ENCODE peak calls at places on chromosome 2, in four cellular contexts. L is H9, T is epithelial cell of esophagus, P is dermis blood vessel endothelial cell. H is an unnamed sample.

GRCh38 chr2:216082805-216083204 is 1.1 kb downstream of the TMEM169 start:
- DNase-seq in L (no peak), T (peak; percentile 16), P (no peak), H (no peak)

GRCh38 chr2:210445116-210445707 is 31.3 kb downstream of the LANCL1 start:
- DNase-seq in L (no peak), T (peak; percentile 29), P (peak; percentile 39), H (peak; percentile 14)

GRCh38 chr2:60560734-60561649 is 7.5 kb upstream of the BCL11A start:
- DNase-seq in L (no peak), T (peak; percentile 66), P (peak; percentile 53), H (peak; percentile 57)

GRCh38 chr2:99861376-99861760 is 281.0 kb downstream of the AFF3 start:
- DNase-seq in L (no peak), T (no peak), P (peak; percentile 32), H (no peak)

GRCh38 chr2:211055438-211055837 is 499.0 kb downstream of the CPS1 start:
- DNase-seq in L (peak; percentile 36), T (no peak), P (no peak), H (no peak)

GRCh38 chr2:23533014-23533730 is 148.2 kb downstream of the KLHL29 start:
- DNase-seq in L (peak; percentile 51), T (no peak), P (no peak), H (no peak)

GRCh38 chr2:216603010-216603883 is 30.0 kb upstream of the IGFBP2 start:
- DNase-seq in L (no peak), T (peak; percentile 31), P (no peak), H (no peak)

GRCh38 chr2:82790277-82791021 is 1668.6 kb downstream of the SUCLG1 start:
- DNase-seq in L (no peak), T (peak; percentile 33), P (peak; percentile 59), H (peak; percentile 6)

GRCh38 chr2:150486539-150487484 is 655 bp downstream of the RND3 start:
- DNase-seq in L (peak; percentile 33), T (no peak), P (peak; percentile 64), H (no peak)

GRCh38 chr2:222610746-222611145 is 45.1 kb downstream of the FARSB start:
- DNase-seq in L (no peak), T (peak; percentile 6), P (no peak), H (no peak)

GRCh38 chr2:96145028-96145939 is at the start of gene DUSP2:
- DNase-seq in L (peak; percentile 72), T (peak; percentile 53), P (peak; percentile 67), H (no peak)

H was measured in K562.